ENCODE peak calls at places on chromosomes 3 and 15, in ten cellular contexts. V, G, B, F, W, R, C, N, L and Z are unnamed samples.

GRCh38 chr15:69958494-69959134 is 139.1 kb downstream of the TLE3 start:
- DNase-seq in V (no peak), G (no peak), B (no peak), F (no peak), W (no peak), R (no peak), C (no peak), N (no peak), L (no peak), Z (no peak)

GRCh38 chr3:173584834-173585831 is 187.6 kb downstream of the NLGN1 start:
- DNase-seq in V (no peak), G (peak; percentile 8), B (peak; percentile 77), F (no peak), W (no peak), R (peak; percentile 72), C (peak; percentile 26), N (peak; percentile 45), L (no peak), Z (no peak)

GRCh38 chr3:136396916-136397315 is 146.8 kb downstream of the PCCB start:
- DNase-seq in V (no peak), G (no peak), B (no peak), F (no peak), W (no peak), R (no peak), C (no peak), N (no peak), L (no peak), Z (no peak)

GRCh38 chr3:43004282-43004681 is 25.2 kb downstream of the GASK1A start:
- DNase-seq in V (no peak), G (no peak), B (no peak), F (no peak), W (no peak), R (no peak), C (no peak), N (peak; percentile 72), L (no peak), Z (no peak)

GRCh38 chr15:25181290-25182097 is 226.7 kb downstream of the SNRPN start:
- DNase-seq in V (no peak), G (peak; percentile 3), B (no peak), F (no peak), W (peak; percentile 2), R (no peak), C (no peak), N (no peak), L (no peak), Z (no peak)

GRCh38 chr3:31908391-31909097 is 72.5 kb downstream of the OSBPL10 start:
- DNase-seq in V (no peak), G (no peak), B (no peak), F (no peak), W (no peak), R (no peak), C (no peak), N (no peak), L (peak; percentile 4), Z (no peak)

GRCh38 chr3:49804141-49805041 is 1.3 kb downstream of the INKA1 start:
- DNase-seq in V (no peak), G (no peak), B (no peak), F (no peak), W (no peak), R (no peak), C (peak; percentile 23), N (no peak), L (peak; percentile 63), Z (no peak)

GRCh38 chr3:115710799-115711198 is 87.5 kb downstream of the GAP43 start:
- DNase-seq in V (no peak), G (no peak), B (no peak), F (no peak), W (no peak), R (no peak), C (no peak), N (peak; percentile 63), L (no peak), Z (no peak)

GRCh38 chr3:71392277-71392676 is 191.3 kb downstream of the FOXP1 start:
- DNase-seq in V (no peak), G (no peak), B (no peak), F (no peak), W (no peak), R (no peak), C (no peak), N (no peak), L (no peak), Z (no peak)

GRCh38 chr3:71391361-71391760 is 192.2 kb downstream of the FOXP1 start:
- DNase-seq in V (no peak), G (no peak), B (no peak), F (no peak), W (no peak), R (no peak), C (no peak), N (no peak), L (no peak), Z (no peak)

GRCh38 chr3:71388535-71389120 is 194.9 kb downstream of the FOXP1 start:
- DNase-seq in V (no peak), G (no peak), B (no peak), F (no peak), W (no peak), R (no peak), C (no peak), N (no peak), L (no peak), Z (no peak)

GRCh38 chr3:71389191-71389590 is 194.3 kb downstream of the FOXP1 start:
- DNase-seq in V (no peak), G (peak; percentile 32), B (no peak), F (no peak), W (no peak), R (no peak), C (no peak), N (no peak), L (no peak), Z (no peak)

DNA sequence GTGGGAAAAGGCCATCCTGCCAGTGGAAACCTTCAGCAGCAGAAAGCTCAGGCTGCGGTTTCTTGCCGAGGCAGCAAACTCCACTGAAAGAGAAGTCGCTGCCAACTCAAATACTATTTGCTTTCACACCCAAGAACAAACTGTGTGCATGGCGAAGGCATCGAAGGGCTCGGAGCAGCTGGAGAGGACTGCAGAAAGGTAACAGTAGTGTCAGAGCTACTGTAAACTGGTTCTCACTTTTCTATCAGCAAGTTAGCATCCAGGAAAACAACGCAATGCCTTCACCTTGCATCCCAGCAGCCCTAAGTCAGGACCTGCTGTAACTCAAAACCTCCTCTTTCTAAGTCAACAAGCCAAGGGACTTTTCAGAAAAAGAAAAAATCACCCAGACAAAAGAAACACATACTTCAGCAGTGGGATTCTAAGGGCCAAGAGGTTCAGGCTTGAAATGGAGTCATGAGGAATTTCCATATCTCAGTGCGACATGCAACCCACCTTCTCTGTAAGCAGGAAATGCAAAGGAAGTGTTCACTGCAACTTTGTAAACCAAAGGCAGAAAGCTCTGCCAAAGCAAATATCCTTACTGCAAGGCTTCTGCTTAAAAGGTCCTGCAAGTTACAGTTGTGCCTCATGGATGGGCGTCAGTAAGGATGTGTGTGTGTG is 193.5 kb downstream of the FOXP1 start:
- DNase-seq in V (peak; percentile 12), G (peak; percentile 67), B (no peak), F (no peak), W (no peak), R (peak; percentile 26), C (peak; percentile 53), N (peak; percentile 80), L (no peak), Z (no peak)
- H3K4me3 ChIP-seq in V (no peak overlapping the region), G (peak overlapping the region; percentile 6), B (no peak overlapping the region), F (no peak overlapping the region), W (no peak overlapping the region), R (no peak overlapping the region), C (peak overlapping the region; percentile 20), N (peak overlapping the region; percentile 39), L (no peak overlapping the region), Z (no peak overlapping the region)

GRCh38 chr3:72310028-72310987 is 525.4 kb upstream of the PROK2 start:
- DNase-seq in V (no peak), G (peak; percentile 67), B (no peak), F (peak; percentile 17), W (no peak), R (no peak), C (peak; percentile 26), N (peak; percentile 43), L (peak; percentile 95), Z (no peak)
- H3K4me3 ChIP-seq in V (no peak overlapping the region), G (no peak overlapping the region), B (no peak overlapping the region), F (no peak overlapping the region), W (no peak overlapping the region), R (no peak overlapping the region), C (no peak overlapping the region), N (no peak overlapping the region), L (peak overlapping the region; percentile 44), Z (no peak overlapping the region)

GRCh38 chr3:195899701-195900425 is 8.5 kb downstream of the TNK2 start:
- DNase-seq in V (no peak), G (no peak), B (no peak), F (no peak), W (no peak), R (no peak), C (no peak), N (no peak), L (no peak), Z (no peak)

GRCh38 chr3:195897081-195897852 is 11.1 kb downstream of the TNK2 start:
- DNase-seq in V (no peak), G (no peak), B (no peak), F (no peak), W (no peak), R (peak; percentile 35), C (no peak), N (peak; percentile 61), L (no peak), Z (no peak)

GRCh38 chr3:195895900-195896360 is 12.4 kb downstream of the TNK2 start:
- DNase-seq in V (no peak), G (peak; percentile 76), B (peak; percentile 42), F (no peak), W (peak; percentile 11), R (peak; percentile 51), C (peak; percentile 57), N (no peak), L (peak; percentile 75), Z (peak; percentile 95)

GRCh38 chr3:195896361-195897080 is 11.8 kb downstream of the TNK2 start:
- DNase-seq in V (no peak), G (no peak), B (no peak), F (no peak), W (peak; percentile 33), R (peak; percentile 81), C (peak; percentile 79), N (peak; percentile 83), L (no peak), Z (no peak)

DNA sequence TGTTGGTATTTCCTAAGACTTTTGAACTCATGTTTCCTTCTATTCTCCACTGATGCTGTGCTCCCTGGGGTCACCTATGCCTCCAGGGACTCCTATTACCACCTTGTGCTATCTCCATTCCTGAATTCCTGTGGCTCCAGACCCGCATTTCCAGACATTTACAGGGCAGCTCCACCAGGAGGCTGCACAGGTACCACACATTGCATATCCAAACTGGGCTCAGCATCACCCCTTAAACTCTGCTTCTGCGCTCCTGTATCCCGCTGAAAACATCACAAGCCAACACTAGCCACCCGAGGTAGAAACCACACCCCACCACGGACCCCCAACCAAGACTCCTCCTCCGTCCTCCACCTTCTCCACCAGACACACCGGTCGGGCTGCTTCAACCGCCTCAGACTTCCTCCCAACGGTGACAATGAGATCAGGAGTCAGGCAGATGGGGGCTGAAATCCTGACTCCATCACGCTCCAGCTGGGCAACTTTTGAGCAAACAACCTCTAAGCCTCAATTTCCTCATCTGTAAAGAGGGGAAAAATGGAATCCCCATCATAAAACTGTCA is 10.4 kb downstream of the TNK2 start:
- DNase-seq in V (no peak), G (no peak), B (no peak), F (no peak), W (peak; percentile 18), R (no peak), C (no peak), N (no peak), L (no peak), Z (no peak)
- H3K4me3 ChIP-seq in V (no peak overlapping the region), G (no peak overlapping the region), B (no peak overlapping the region), F (no peak overlapping the region), W (no peak overlapping the region), R (no peak overlapping the region), C (no peak overlapping the region), N (no peak overlapping the region), L (no peak overlapping the region), Z (no peak overlapping the region)

DNA sequence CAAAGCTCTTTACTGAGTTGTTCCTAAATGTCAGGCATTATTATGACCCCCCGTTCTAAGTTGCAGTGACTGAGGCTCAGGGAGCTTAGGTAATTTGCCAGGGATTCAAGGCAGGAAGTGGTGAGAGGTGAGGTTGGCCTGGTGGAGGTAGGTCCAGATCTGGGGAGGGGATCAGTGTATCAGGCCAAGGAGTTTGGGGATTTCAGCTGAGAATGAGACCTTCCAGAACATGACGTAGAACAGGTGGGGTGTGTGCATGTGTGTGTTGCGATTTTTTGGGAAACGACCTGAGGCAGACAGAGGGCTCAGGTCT is 41.1 kb upstream of the MRPS22 start:
- DNase-seq in V (no peak), G (no peak), B (no peak), F (no peak), W (no peak), R (no peak), C (no peak), N (no peak), L (no peak), Z (no peak)
- H3K4me3 ChIP-seq in V (no peak overlapping the region), G (no peak overlapping the region), B (no peak overlapping the region), F (no peak overlapping the region), W (no peak overlapping the region), R (no peak overlapping the region), C (no peak overlapping the region), N (no peak overlapping the region), L (no peak overlapping the region), Z (no peak overlapping the region)